ENCODE peak calls at places on chromosomes 4 and X, in five cellular contexts. E is fibroblast of mammary gland, Y is NCI-H1105 treated with DMSO at 0.1 percent for 48 hours, J is NCI-H1694 treated with DMSO at 0.1 percent for 48 hours, P is ureter. N is an unnamed sample.

GRCh38 chr4:52755409-52755808 is 4.2 kb upstream of the ERVMER34-1 start:
- DNase-seq in Y (no peak), P (no peak), J (peak; percentile 12), E (no peak), N (no peak)

GRCh38 chrX:71941771-71942170 is 31.1 kb downstream of the NHSL2 start:
- DNase-seq in J (no peak), P (no peak), Y (no peak), E (peak; percentile 83), N (no peak)

GRCh38 chr4:3364634-3365314 is 72.0 kb downstream of the RGS12 start:
- DNase-seq in Y (no peak), J (no peak), P (peak; percentile 25), E (no peak), N (no peak)

GRCh38 chr4:148438047-148438446 is 4.2 kb downstream of the NR3C2 start:
- DNase-seq in Y (no peak), J (no peak), P (no peak), E (no peak), N (no peak)

GRCh38 chr4:76518241-76518640 is 83.2 kb downstream of the SHROOM3 start:
- DNase-seq in J (no peak), E (peak; percentile 55), P (no peak), Y (no peak), N (no peak)

GRCh38 chr4:33316578-33316977 is 2596.4 kb downstream of the PCDH7 start:
- DNase-seq in Y (no peak), P (no peak), J (no peak), E (no peak), N (no peak)

GRCh38 chrX:71935542-71935941 is 24.9 kb downstream of the NHSL2 start:
- DNase-seq in J (no peak), E (no peak), Y (no peak), P (no peak), N (no peak)

GRCh38 chr4:112422644-112423043 is 93.3 kb downstream of the NEUROG2 start:
- DNase-seq in J (no peak), Y (no peak), P (no peak), E (no peak), N (no peak)

GRCh38 chr4:94168321-94168720 is 39.3 kb upstream of the SMARCAD1 start:
- DNase-seq in J (no peak), E (no peak), P (no peak), Y (no peak), N (no peak)

GRCh38 chr4:180860136-180860720 is 1383.0 kb upstream of the TENM3 start:
- DNase-seq in J (no peak), Y (peak; percentile 1), P (no peak), E (no peak), N (no peak)

GRCh38 chr4:85407546-85407945 is 67.4 kb upstream of the ARHGAP24 start:
- DNase-seq in P (no peak), J (no peak), E (no peak), Y (no peak), N (no peak)

GRCh38 chr4:146247356-146247755 is 33.0 kb downstream of the REELD1 start:
- DNase-seq in J (no peak), E (no peak), P (no peak), Y (no peak), N (no peak)

GRCh38 chr4:108498925-108499324 is 121.5 kb upstream of the RPL34 start:
- DNase-seq in P (no peak), Y (no peak), J (no peak), E (no peak), N (no peak)

GRCh38 chr4:4541040-4541631 is 712 bp downstream of the STX18 start:
- DNase-seq in J (no peak), E (peak; percentile 69), Y (no peak), P (no peak), N (no peak)

GRCh38 chr4:80091184-80091583 is 18.2 kb upstream of the ANTXR2 start:
- DNase-seq in Y (no peak), J (no peak), P (no peak), E (no peak), N (no peak)

GRCh38 chr4:182806259-182807252 is 110.6 kb downstream of the DCTD start:
- DNase-seq in J (peak; percentile 12), E (peak; percentile 51), P (peak; percentile 70), Y (peak; percentile 49), N (peak; percentile 71)

GRCh38 chr4:173909294-173909693 is 374.2 kb downstream of the FBXO8 start:
- DNase-seq in Y (no peak), E (no peak), J (no peak), P (no peak), N (no peak)

GRCh38 chrX:77298790-77299189 is 148.4 kb upstream of the FGF16 start:
- DNase-seq in P (no peak), E (no peak), J (no peak), Y (peak; percentile 1), N (no peak)

N was measured in NCI-H2081.